ENCODE peak calls at places on chromosomes 13 and 19, in six cellular contexts. One of them, this sample, is unnamed.

GRCh38 chr13:19161308-19161707 is 20.3 kb downstream of the TUBA3C start:
- DNase-seq in RKO: no peak
- DNase-seq in epithelial cell of esophagus: no peak
- DNase-seq in HL-60: no peak
- DNase-seq in left colon: no peak
- DNase-seq in GDM1: no peak
- DNase-seq in this sample: no peak

GRCh38 chr13:40667622-40667978 is 1.2 kb upstream of the FOXO1 start:
- DNase-seq in HL-60: no peak
- DNase-seq in left colon: peak
- DNase-seq in RKO: no peak
- DNase-seq in epithelial cell of esophagus: no peak
- DNase-seq in GDM1: no peak
- DNase-seq in this sample: no peak

GRCh38 chr13:78608254-78608704 is 4.9 kb upstream of the POU4F1 start:
- DNase-seq in epithelial cell of esophagus: no peak
- DNase-seq in HL-60: no peak
- DNase-seq in RKO: no peak
- DNase-seq in GDM1: no peak
- DNase-seq in left colon: no peak
- DNase-seq in this sample: no peak

GRCh38 chr19:4602915-4603314 is 36.4 kb upstream of the TNFAIP8L1 start:
- DNase-seq in GDM1: no peak
- DNase-seq in HL-60: no peak
- DNase-seq in epithelial cell of esophagus: no peak
- DNase-seq in left colon: no peak
- DNase-seq in RKO: no peak
- DNase-seq in this sample: no peak

GRCh38 chr13:60155978-60156377 is 7.8 kb downstream of the DIAPH3 start:
- DNase-seq in HL-60: no peak
- DNase-seq in epithelial cell of esophagus: no peak
- DNase-seq in GDM1: no peak
- DNase-seq in left colon: no peak
- DNase-seq in RKO: peak
- DNase-seq in this sample: peak

GRCh38 chr19:12990447-12990846 is 4.8 kb upstream of the NFIX start:
- DNase-seq in HL-60: no peak
- DNase-seq in RKO: no peak
- DNase-seq in left colon: no peak
- DNase-seq in epithelial cell of esophagus: no peak
- DNase-seq in GDM1: no peak
- DNase-seq in this sample: no peak

GRCh38 chr13:112509190-112509589 is 78.8 kb downstream of the TUBGCP3 start:
- DNase-seq in epithelial cell of esophagus: no peak
- DNase-seq in left colon: no peak
- DNase-seq in RKO: no peak
- DNase-seq in HL-60: no peak
- DNase-seq in GDM1: no peak
- DNase-seq in this sample: no peak

GRCh38 chr19:55472463-55472862 is 4.0 kb upstream of the ZNF628 start:
- DNase-seq in HL-60: no peak
- DNase-seq in epithelial cell of esophagus: peak
- DNase-seq in left colon: no peak
- DNase-seq in RKO: peak
- DNase-seq in GDM1: no peak
- DNase-seq in this sample: no peak

GRCh38 chr13:113065406-113066141 is 40.0 kb upstream of the F7 start:
- DNase-seq in epithelial cell of esophagus: no peak
- DNase-seq in GDM1: no peak
- DNase-seq in HL-60: no peak
- DNase-seq in left colon: no peak
- DNase-seq in RKO: no peak
- DNase-seq in this sample: no peak

This sample was measured in GM12865.